ENCODE peak calls at places on chromosomes 4 and X, in six cellular contexts. P is IMR-90, M is mesenchymal stem cell, X is trophoblast cell, Z is neuronal stem cell, I is H1. U is an unnamed sample.

GRCh38 chr4:985123-985830 is 1.6 kb upstream of the IDUA start:
- DNase-seq in P (no peak), M (peak; percentile 67), X (peak; percentile 53), Z (no peak), I (peak; percentile 87), U (peak; percentile 88)

GRCh38 chr4:75895744-75896314 is 6.4 kb downstream of the PPEF2 start:
- DNase-seq in P (peak; percentile 18), M (peak; percentile 22), X (peak; percentile 54), Z (peak; percentile 23), I (no peak), U (peak; percentile 45)

GRCh38 chr4:33512397-33512796 is 2731.9 kb downstream of the ARAP2 start:
- DNase-seq in P (no peak), M (no peak), X (no peak), Z (no peak), I (no peak), U (no peak)

GRCh38 chrX:74422576-74423288 is 1.4 kb downstream of the SLC16A2 start:
- DNase-seq in P (peak; percentile 66), M (peak; percentile 73), X (no peak), Z (peak; percentile 42), I (peak; percentile 70), U (peak; percentile 65)

GRCh38 chr4:74190332-74190731 is 32.4 kb downstream of the MTHFD2L start:
- DNase-seq in P (no peak), M (no peak), X (no peak), Z (no peak), I (no peak), U (no peak)

GRCh38 chr4:98996056-98996941 is 778 bp downstream of the METAP1 start:
- DNase-seq in P (peak; percentile 55), M (peak; percentile 60), X (peak; percentile 32), Z (peak; percentile 15), I (no peak), U (no peak)

GRCh38 chrX:109927663-109928273 is 75.1 kb upstream of the TMEM164 start:
- DNase-seq in P (no peak), M (no peak), X (no peak), Z (no peak), I (no peak), U (no peak)

GRCh38 chr4:63851496-63851895 is 557.8 kb downstream of the TECRL start:
- DNase-seq in P (no peak), M (no peak), X (no peak), Z (no peak), I (no peak), U (no peak)

GRCh38 chr4:88672987-88673386 is 24.6 kb downstream of the NAP1L5 start:
- DNase-seq in P (peak; percentile 48), M (peak; percentile 47), X (peak; percentile 54), Z (no peak), I (peak; percentile 55), U (peak; percentile 44)

GRCh38 chrX:111823068-111823467 is 52.9 kb upstream of the TRPC5OS start:
- DNase-seq in P (peak; percentile 25), M (peak; percentile 12), X (peak; percentile 25), Z (peak; percentile 39), I (peak; percentile 61), U (peak; percentile 81)

GRCh38 chrX:11423362-11423818 is 130.2 kb downstream of the AMELX start:
- DNase-seq in P (peak; percentile 90), M (peak; percentile 87), X (no peak), Z (no peak), I (no peak), U (no peak)

GRCh38 chr4:147839651-147840050 is 107.8 kb downstream of the ARHGAP10 start:
- DNase-seq in P (no peak), M (no peak), X (peak; percentile 47), Z (no peak), I (no peak), U (no peak)

GRCh38 chr4:181147421-181147951 is 1095.7 kb upstream of the TENM3 start:
- DNase-seq in P (no peak), M (no peak), X (no peak), Z (no peak), I (no peak), U (no peak)

GRCh38 chr4:122003335-122003734 is 51.5 kb upstream of the TRPC3 start:
- DNase-seq in P (no peak), M (no peak), X (peak; percentile 86), Z (peak; percentile 12), I (peak; percentile 67), U (peak; percentile 82)

GRCh38 chr4:123114915-123115756 is 192.7 kb upstream of the NUDT6 start:
- DNase-seq in P (no peak), M (no peak), X (no peak), Z (no peak), I (peak; percentile 60), U (peak; percentile 63)

GRCh38 chr4:67152976-67153375 is 392.3 kb downstream of the CENPC start:
- DNase-seq in P (no peak), M (no peak), X (no peak), Z (no peak), I (no peak), U (no peak)

GRCh38 chr4:26150948-26151347 is 169.9 kb upstream of the RBPJ start:
- DNase-seq in P (peak; percentile 79), M (peak; percentile 36), X (peak; percentile 51), Z (no peak), I (no peak), U (no peak)

GRCh38 chrX:129769467-129770154 is 10.1 kb upstream of the SASH3 start:
- DNase-seq in P (no peak), M (no peak), X (no peak), Z (no peak), I (no peak), U (no peak)

GRCh38 chr4:140300271-140300970 is 73.0 kb upstream of the SCOC start:
- DNase-seq in P (peak; percentile 87), M (peak; percentile 69), X (peak; percentile 40), Z (no peak), I (peak; percentile 40), U (peak; percentile 2)

GRCh38 chrX:72272868-72273267 is 4.2 kb downstream of the RPS4X start:
- DNase-seq in P (peak; percentile 76), M (peak; percentile 30), X (no peak), Z (no peak), I (no peak), U (no peak)

GRCh38 chr4:1040344-1041146 is 29.1 kb downstream of the FGFRL1 start:
- DNase-seq in P (no peak), M (no peak), X (no peak), Z (no peak), I (no peak), U (no peak)

GRCh38 chrX:16185725-16186136 is 18.4 kb downstream of the MAGEB17 start:
- DNase-seq in P (peak; percentile 88), M (peak; percentile 81), X (no peak), Z (no peak), I (no peak), U (no peak)

GRCh38 chrX:125132274-125132673 is 187.4 kb upstream of the TEX13C start:
- DNase-seq in P (peak; percentile 0), M (no peak), X (peak; percentile 2), Z (no peak), I (no peak), U (no peak)

GRCh38 chr4:98468744-98469143 is 189.7 kb downstream of the TSPAN5 start:
- DNase-seq in P (peak; percentile 58), M (no peak), X (no peak), Z (no peak), I (no peak), U (no peak)

GRCh38 chrX:115173181-115173580 is 16.0 kb upstream of the RBMXL3 start:
- DNase-seq in P (no peak), M (no peak), X (no peak), Z (no peak), I (no peak), U (no peak)

GRCh38 chrX:1391370-1391706 is 575 bp downstream of the SLC25A6 start:
- DNase-seq in P (no peak), M (no peak), X (peak; percentile 97), Z (peak; percentile 87), I (peak; percentile 96), U (no peak)

GRCh38 chrX:1389993-1390285 is 2.0 kb downstream of the SLC25A6 start:
- DNase-seq in P (no peak), M (no peak), X (no peak), Z (no peak), I (no peak), U (no peak)

GRCh38 chrX:1390621-1391369 is 1.1 kb downstream of the SLC25A6 start:
- DNase-seq in P (no peak), M (no peak), X (no peak), Z (no peak), I (no peak), U (no peak)

GRCh38 chrX:1392376-1393130 is 640 bp upstream of the SLC25A6 start:
- DNase-seq in P (peak; percentile 52), M (peak; percentile 78), X (peak; percentile 71), Z (no peak), I (no peak), U (peak; percentile 74)

GRCh38 chrX:1391707-1392375 is at the start of gene SLC25A6:
- DNase-seq in P (peak; percentile 95), M (peak; percentile 96), X (peak; percentile 99), Z (peak; percentile 98), I (peak; percentile 99), U (peak; percentile 98)
- H2AK5ac ChIP-seq in P (peak within 1 kb of the TSS; percentile 99), M (peak within 1 kb of the TSS; percentile 100), X (peak within 1 kb of the TSS; percentile 100), Z (peak within 1 kb of the TSS; percentile 100), I (no peak within 1 kb of the TSS), U (no peak within 1 kb of the TSS)

DNA sequence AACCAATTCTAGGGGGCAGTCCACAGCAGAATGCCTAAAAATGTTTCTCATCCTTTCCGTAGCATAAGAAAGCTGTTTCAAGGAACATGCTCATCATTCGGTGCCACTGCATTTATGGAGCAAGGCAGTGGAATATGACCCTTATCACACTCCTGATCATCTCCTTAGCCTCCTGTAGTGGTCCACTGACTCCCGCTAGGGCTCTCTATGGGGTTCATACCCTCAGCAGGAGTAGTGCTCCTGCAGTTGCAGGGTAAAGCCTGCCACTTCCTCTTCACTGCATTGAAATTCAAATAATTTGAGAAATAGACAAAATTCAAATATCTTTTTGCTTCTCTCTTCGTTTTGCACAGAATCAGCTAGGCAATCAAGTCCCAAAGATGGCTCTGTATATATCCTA is 107.0 kb downstream of the NDST3 start:
- DNase-seq in P (no peak), M (no peak), X (no peak), Z (no peak), I (no peak), U (no peak)
- H4K91ac ChIP-seq in P (no peak overlapping the region), M (no peak overlapping the region), X (no peak overlapping the region), Z (no peak overlapping the region), I (no peak overlapping the region), U (no peak overlapping the region)

DNA sequence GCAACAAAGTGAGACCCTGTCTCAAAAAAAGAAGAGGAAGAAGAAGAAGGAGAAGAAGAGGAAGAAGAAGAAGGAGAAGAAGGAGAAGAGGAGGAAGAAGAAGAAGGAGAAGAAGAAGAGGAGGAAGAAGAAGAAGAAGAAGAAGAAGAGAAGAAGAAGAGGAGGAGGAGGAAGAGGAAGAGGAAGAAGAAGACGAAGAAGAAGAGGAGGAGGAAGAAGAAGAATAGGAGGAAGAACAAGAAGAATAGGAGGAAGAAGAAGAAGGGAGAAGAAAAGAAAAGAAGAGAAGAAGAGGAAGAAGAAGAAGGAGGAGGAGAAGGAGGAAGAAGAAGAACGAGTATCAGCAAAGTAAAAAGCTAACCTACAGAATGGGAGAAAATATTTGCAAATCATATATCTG is 33.3 kb upstream of the LONRF3 start:
- DNase-seq in P (no peak), M (no peak), X (no peak), Z (no peak), I (no peak), U (no peak)
- H3K18ac ChIP-seq in P (no peak overlapping the region), M (no peak overlapping the region), X (no peak overlapping the region), Z (no peak overlapping the region), I (no peak overlapping the region), U (no peak overlapping the region)

DNA sequence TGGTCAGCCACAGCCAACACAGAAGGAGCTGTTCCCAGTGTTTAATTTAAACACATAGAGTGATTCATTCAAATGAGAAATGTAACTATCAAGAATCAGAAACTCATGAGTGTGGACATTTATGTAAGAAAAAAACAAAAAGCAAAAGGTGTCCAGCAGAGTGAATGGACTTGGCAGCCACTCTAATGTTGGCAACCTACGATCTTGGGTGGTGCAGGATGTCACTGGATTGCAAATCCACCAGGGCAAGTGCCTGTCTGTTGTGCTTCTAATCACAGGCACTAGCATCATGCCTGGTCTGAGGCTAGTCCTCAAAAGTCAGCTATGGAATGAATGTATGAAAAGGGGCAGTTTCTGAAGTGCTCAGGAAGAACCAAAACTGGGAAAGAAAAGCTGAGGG is 277.7 kb upstream of the CLNK start:
- DNase-seq in P (no peak), M (no peak), X (no peak), Z (no peak), I (no peak), U (no peak)
- H2AK5ac ChIP-seq in P (no peak overlapping the region), M (no peak overlapping the region), X (no peak overlapping the region), Z (no peak overlapping the region), I (peak overlapping the region; percentile 55), U (no peak overlapping the region)

U was measured in H9.